ENCODE peak calls at places on chromosomes 1 and 21, in six cellular contexts. M, I, S, F, A and D are unnamed samples.
A peak's percentile ranks its signal among the peaks of the same experiment; 100 is the strongest.

GRCh38 chr1:192980856-192981255 is 78.3 kb downstream of the UCHL5 start:
- DNase-seq in M (no peak), I (no peak), S (no peak), F (no peak), A (no peak), D (no peak)

GRCh38 chr1:91054780-91055481 is 33.1 kb upstream of the ZNF644 start:
- DNase-seq in M (no peak), I (no peak), S (peak; percentile 25), F (no peak), A (no peak), D (no peak)

GRCh38 chr1:184482113-184482512 is 95.3 kb downstream of the C1orf21 start:
- DNase-seq in M (no peak), I (no peak), S (no peak), F (no peak), A (no peak), D (no peak)

GRCh38 chr1:6466023-6466422 is at the start of gene TNFRSF25:
- DNase-seq in M (no peak), I (no peak), S (no peak), F (no peak), A (no peak), D (no peak)

GRCh38 chr1:29912413-29912812 is 676.1 kb downstream of the PTPRU start:
- DNase-seq in M (peak; percentile 8), I (peak; percentile 24), S (no peak), F (no peak), A (no peak), D (no peak)

GRCh38 chr1:52814465-52814864 is 28.1 kb upstream of the ZYG11A start:
- DNase-seq in M (peak; percentile 65), I (no peak), S (no peak), F (no peak), A (no peak), D (no peak)

GRCh38 chr1:76759950-76760349 is 107.3 kb upstream of the ST6GALNAC5 start:
- DNase-seq in M (no peak), I (no peak), S (no peak), F (no peak), A (no peak), D (no peak)

GRCh38 chr1:234531181-234532132 is 52.5 kb upstream of the TARBP1 start:
- DNase-seq in M (no peak), I (no peak), S (no peak), F (no peak), A (no peak), D (no peak)

GRCh38 chr1:63813829-63814277 is 40.0 kb downstream of the ROR1 start:
- DNase-seq in M (no peak), I (no peak), S (no peak), F (no peak), A (no peak), D (no peak)

GRCh38 chr1:109821221-109821669 is 57.5 kb upstream of the EPS8L3 start:
- DNase-seq in M (no peak), I (peak; percentile 40), S (no peak), F (no peak), A (no peak), D (no peak)

GRCh38 chr1:66302810-66303209 is 231.1 kb upstream of the SGIP1 start:
- DNase-seq in M (no peak), I (no peak), S (no peak), F (no peak), A (no peak), D (no peak)

GRCh38 chr1:197896301-197896700 is 6.1 kb upstream of the C1orf53 start:
- DNase-seq in M (no peak), I (no peak), S (no peak), F (no peak), A (no peak), D (no peak)

GRCh38 chr21:37660709-37661108 is 255.5 kb downstream of the KCNJ6 start:
- DNase-seq in M (no peak), I (no peak), S (no peak), F (no peak), A (no peak), D (no peak)

GRCh38 chr1:203610061-203610460 is 16.6 kb upstream of the ATP2B4 start:
- DNase-seq in M (no peak), I (no peak), S (no peak), F (no peak), A (no peak), D (no peak)

GRCh38 chr1:26126321-26127084 is 14.9 kb downstream of the PDIK1L start:
- DNase-seq in M (no peak), I (peak; percentile 97), S (no peak), F (no peak), A (no peak), D (no peak)

GRCh38 chr1:66182551-66183178 is 351.3 kb upstream of the SGIP1 start:
- DNase-seq in M (no peak), I (no peak), S (no peak), F (no peak), A (no peak), D (no peak)

GRCh38 chr1:161484613-161485012 is 20.6 kb upstream of the FCGR2A start:
- DNase-seq in M (no peak), I (no peak), S (no peak), F (no peak), A (no peak), D (no peak)

GRCh38 chr21:44424608-44425306 is 30.6 kb upstream of the LRRC3 start:
- DNase-seq in M (no peak), I (no peak), S (no peak), F (no peak), A (no peak), D (no peak)

GRCh38 chr1:151159373-151159772 is 2.9 kb downstream of the TNFAIP8L2 start:
- DNase-seq in M (no peak), I (no peak), S (no peak), F (no peak), A (no peak), D (no peak)

GRCh38 chr1:30285461-30286050 is 437.8 kb downstream of the MATN1 start:
- DNase-seq in M (no peak), I (no peak), S (no peak), F (no peak), A (no peak), D (no peak)

GRCh38 chr1:76835203-76835602 is 32.1 kb upstream of the ST6GALNAC5 start:
- DNase-seq in M (no peak), I (no peak), S (no peak), F (no peak), A (no peak), D (no peak)

GRCh38 chr1:12616709-12617373 is 1.2 kb downstream of the DHRS3 start:
- DNase-seq in M (no peak), I (peak; percentile 51), S (no peak), F (no peak), A (no peak), D (no peak)

GRCh38 chr1:6365047-6365446 is 28.5 kb downstream of the ACOT7 start:
- DNase-seq in M (no peak), I (no peak), S (no peak), F (no peak), A (no peak), D (no peak)

GRCh38 chr1:11918779-11919519 is 7.3 kb downstream of the KIAA2013 start:
- DNase-seq in M (no peak), I (no peak), S (no peak), F (no peak), A (no peak), D (no peak)

GRCh38 chr1:81424056-81424455 is 376.7 kb upstream of the ADGRL2 start:
- DNase-seq in M (no peak), I (no peak), S (no peak), F (no peak), A (no peak), D (no peak)

GRCh38 chr1:24481098-24481497 is 21.5 kb upstream of the RCAN3 start:
- DNase-seq in M (no peak), I (peak; percentile 36), S (peak; percentile 48), F (no peak), A (peak; percentile 40), D (peak; percentile 48)

GRCh38 chr21:36166705-36167104 is 10.1 kb downstream of the DOP1B start:
- DNase-seq in M (no peak), I (peak; percentile 45), S (no peak), F (no peak), A (no peak), D (no peak)

DNA sequence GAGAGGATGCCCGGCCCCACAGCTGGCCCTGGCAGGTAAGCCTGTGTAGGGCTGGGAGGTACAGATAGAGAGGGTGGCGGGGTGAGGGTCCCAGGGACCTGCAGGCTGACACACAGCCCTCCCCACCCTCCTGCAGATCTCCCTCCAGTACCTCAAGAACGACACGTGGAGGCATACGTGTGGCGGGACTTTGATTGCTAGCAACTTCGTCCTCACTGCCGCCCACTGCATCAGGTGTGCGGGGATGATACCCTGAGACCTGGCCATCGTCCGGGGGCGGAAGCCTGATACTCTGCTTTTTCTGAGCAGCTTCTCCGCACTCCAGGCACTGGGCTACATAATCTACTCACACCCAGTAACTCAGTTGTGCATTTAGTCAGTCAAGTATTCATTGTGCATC is 2.1 kb downstream of the CTRC start:
- DNase-seq in M (no peak), I (no peak), S (no peak), F (no peak), A (no peak), D (no peak)
- TF ChIP-seq POLR2A in M (no peak), I (no peak), S (no peak), F (no peak), A (no peak), D (no peak)

GRCh38 chr1:228972576-228972975 is 237.3 kb downstream of the RHOU start:
- DNase-seq in M (no peak), I (no peak), S (no peak), F (no peak), A (no peak), D (no peak)
- TF ChIP-seq POLR2AphosphoS5 in M (no peak), I (no peak), S (no peak), F (no peak), A (no peak), D (no peak)

DNA sequence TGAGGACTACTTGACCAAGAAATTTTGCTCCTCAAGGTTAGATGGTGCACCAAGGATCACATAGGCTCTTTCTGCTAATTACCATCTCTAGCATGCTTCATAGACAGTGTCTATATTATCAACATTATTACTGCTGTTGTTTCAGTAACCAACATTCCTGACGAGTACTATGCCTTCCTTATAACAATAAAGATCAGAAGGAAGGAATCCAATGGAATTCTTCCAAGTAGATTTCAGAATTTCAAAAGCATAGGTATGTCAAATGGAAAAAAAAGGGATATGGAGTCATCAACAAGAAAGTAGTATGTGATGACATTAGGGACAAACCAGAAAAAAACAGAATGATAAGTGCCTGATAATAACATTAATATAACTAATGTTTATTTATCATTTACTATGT is 39.6 kb upstream of the LPGAT1 start:
- DNase-seq in M (no peak), I (no peak), S (no peak), F (no peak), A (no peak), D (no peak)
- TF ChIP-seq TAF1 in M (no peak), I (no peak), S (no peak), F (no peak), A (no peak), D (no peak)

GRCh38 chr1:244970236-244970652 is 105.9 kb upstream of the HNRNPU start:
- DNase-seq in M (peak; percentile 77), I (peak; percentile 96), S (no peak), F (no peak), A (no peak), D (no peak)

GRCh38 chr1:244968431-244968830 is 104.1 kb upstream of the HNRNPU start:
- DNase-seq in M (no peak), I (peak; percentile 16), S (no peak), F (no peak), A (no peak), D (no peak)

GRCh38 chr1:244971524-244972216 is 107.3 kb upstream of the HNRNPU start:
- DNase-seq in M (peak; percentile 5), I (no peak), S (no peak), F (no peak), A (no peak), D (no peak)

GRCh38 chr1:244970661-244971523 is 106.5 kb upstream of the HNRNPU start:
- DNase-seq in M (peak; percentile 91), I (peak; percentile 99), S (peak; percentile 47), F (peak; percentile 84), A (peak; percentile 74), D (peak; percentile 58)

GRCh38 chr1:244969355-244970235 is 105.3 kb upstream of the HNRNPU start:
- DNase-seq in M (peak; percentile 77), I (peak; percentile 68), S (no peak), F (no peak), A (no peak), D (peak; percentile 7)
- TF ChIP-seq POLR2A in M (no peak), I (peak; percentile 79), S (no peak), F (no peak), A (peak; percentile 1), D (no peak)